ENCODE peak calls at places on chromosome 14, in five cellular contexts. One of them, this sample, is unnamed.

GRCh38 chr14:32593290-32593942 is 264.3 kb downstream of the AKAP6 start:
- DNase-seq in substantia nigra: no peak
- DNase-seq in adipocyte: peak; percentile 64
- DNase-seq in posterior vena cava: no peak
- DNase-seq in lower leg skin: no peak
- DNase-seq in this sample: no peak

GRCh38 chr14:56195727-56196126 is 77.5 kb downstream of the PELI2 start:
- DNase-seq in substantia nigra: no peak
- DNase-seq in adipocyte: no peak
- DNase-seq in posterior vena cava: no peak
- DNase-seq in lower leg skin: no peak
- DNase-seq in this sample: no peak

GRCh38 chr14:78530078-78530477 is 359.9 kb downstream of the NRXN3 start:
- DNase-seq in substantia nigra: no peak
- DNase-seq in adipocyte: peak; percentile 31
- DNase-seq in posterior vena cava: no peak
- DNase-seq in lower leg skin: no peak
- DNase-seq in this sample: no peak

GRCh38 chr14:100586520-100587247 is 533 bp downstream of the BEGAIN start:
- DNase-seq in substantia nigra: no peak
- DNase-seq in adipocyte: peak; percentile 43
- DNase-seq in posterior vena cava: peak; percentile 75
- DNase-seq in lower leg skin: peak; percentile 75
- DNase-seq in this sample: no peak

GRCh38 chr14:71651228-71651627 is 281.0 kb upstream of the RGS6 start:
- DNase-seq in substantia nigra: no peak
- DNase-seq in adipocyte: peak; percentile 86
- DNase-seq in posterior vena cava: no peak
- DNase-seq in lower leg skin: no peak
- DNase-seq in this sample: peak; percentile 10

GRCh38 chr14:75123991-75124390 is 2.9 kb downstream of the NEK9 start:
- DNase-seq in substantia nigra: no peak
- DNase-seq in adipocyte: peak; percentile 60
- DNase-seq in posterior vena cava: no peak
- DNase-seq in lower leg skin: no peak
- DNase-seq in this sample: no peak

GRCh38 chr14:104972301-104973211 is 5.6 kb downstream of the AHNAK2 start:
- DNase-seq in substantia nigra: no peak
- DNase-seq in adipocyte: no peak
- DNase-seq in posterior vena cava: peak; percentile 93
- DNase-seq in lower leg skin: peak; percentile 97
- DNase-seq in this sample: no peak

GRCh38 chr14:30770376-30770775 is 104.0 kb upstream of the COCH start:
- DNase-seq in substantia nigra: no peak
- DNase-seq in adipocyte: no peak
- DNase-seq in posterior vena cava: no peak
- DNase-seq in lower leg skin: no peak
- DNase-seq in this sample: no peak

GRCh38 chr14:34875031-34875922 is at the start of gene BAZ1A:
- DNase-seq in substantia nigra: peak; percentile 7
- DNase-seq in adipocyte: peak; percentile 87
- DNase-seq in posterior vena cava: peak; percentile 86
- DNase-seq in lower leg skin: peak; percentile 95
- DNase-seq in this sample: no peak

GRCh38 chr14:74599946-74600345 is 12.1 kb downstream of the LTBP2 start:
- DNase-seq in substantia nigra: no peak
- DNase-seq in adipocyte: no peak
- DNase-seq in posterior vena cava: no peak
- DNase-seq in lower leg skin: no peak
- DNase-seq in this sample: no peak

GRCh38 chr14:23207146-23207540 is 23.7 kb upstream of the SLC7A8 start:
- DNase-seq in substantia nigra: no peak
- DNase-seq in adipocyte: no peak
- DNase-seq in posterior vena cava: no peak
- DNase-seq in lower leg skin: no peak
- DNase-seq in this sample: no peak

GRCh38 chr14:101115652-101116051 is 212.1 kb upstream of the RTL1 start:
- DNase-seq in substantia nigra: no peak
- DNase-seq in adipocyte: no peak
- DNase-seq in posterior vena cava: peak; percentile 44
- DNase-seq in lower leg skin: no peak
- DNase-seq in this sample: no peak

GRCh38 chr14:59360923-59361794 is 104.0 kb downstream of the GPR135 start:
- DNase-seq in substantia nigra: no peak
- DNase-seq in adipocyte: peak; percentile 54
- DNase-seq in posterior vena cava: no peak
- DNase-seq in lower leg skin: peak; percentile 89
- DNase-seq in this sample: no peak